ENCODE peak calls at places on chromosomes 6 and 20, in six cellular contexts. One of them, this sample, is unnamed.

GRCh38 chr6:35264550-35265274 is 5.2 kb downstream of the ZNF76 start:
- DNase-seq in SK-N-MC: no peak
- DNase-seq in HuH-7.5: no peak
- DNase-seq in GM19239: no peak
- DNase-seq in HS-27A: no peak
- DNase-seq in stimulated activated CD8-positive, alpha-beta memory T cell treated with anti-CD3 and anti-CD28 coated beads, Interleukin-15, amount 100 ng/mL, for 24 hours: no peak
- DNase-seq in this sample: no peak

GRCh38 chr6:31762878-31763616 is 591 bp downstream of the SAPCD1 start:
- DNase-seq in SK-N-MC: no peak
- DNase-seq in HuH-7.5: no peak
- DNase-seq in stimulated activated CD8-positive, alpha-beta memory T cell treated with anti-CD3 and anti-CD28 coated beads, Interleukin-15, amount 100 ng/mL, for 24 hours: no peak
- DNase-seq in HS-27A: no peak
- DNase-seq in GM19239: no peak
- DNase-seq in this sample: no peak

GRCh38 chr20:60820918-60821317 is 431.1 kb upstream of the CDH4 start:
- DNase-seq in HuH-7.5: no peak
- DNase-seq in stimulated activated CD8-positive, alpha-beta memory T cell treated with anti-CD3 and anti-CD28 coated beads, Interleukin-15, amount 100 ng/mL, for 24 hours: no peak
- DNase-seq in GM19239: no peak
- DNase-seq in SK-N-MC: no peak
- DNase-seq in HS-27A: no peak
- DNase-seq in this sample: no peak

GRCh38 chr6:498795-499231 is 107.3 kb downstream of the IRF4 start:
- DNase-seq in stimulated activated CD8-positive, alpha-beta memory T cell treated with anti-CD3 and anti-CD28 coated beads, Interleukin-15, amount 100 ng/mL, for 24 hours: no peak
- DNase-seq in SK-N-MC: no peak
- DNase-seq in HS-27A: no peak
- DNase-seq in HuH-7.5: no peak
- DNase-seq in GM19239: peak
- DNase-seq in this sample: no peak

GRCh38 chr6:19838442-19839236 is 1.5 kb downstream of the ID4 start:
- DNase-seq in HS-27A: no peak
- DNase-seq in GM19239: no peak
- DNase-seq in stimulated activated CD8-positive, alpha-beta memory T cell treated with anti-CD3 and anti-CD28 coated beads, Interleukin-15, amount 100 ng/mL, for 24 hours: no peak
- DNase-seq in HuH-7.5: peak
- DNase-seq in SK-N-MC: no peak
- DNase-seq in this sample: peak

GRCh38 chr20:59672576-59672975 is 68.2 kb downstream of the PHACTR3 start:
- DNase-seq in HuH-7.5: no peak
- DNase-seq in stimulated activated CD8-positive, alpha-beta memory T cell treated with anti-CD3 and anti-CD28 coated beads, Interleukin-15, amount 100 ng/mL, for 24 hours: no peak
- DNase-seq in SK-N-MC: no peak
- DNase-seq in GM19239: no peak
- DNase-seq in HS-27A: no peak
- DNase-seq in this sample: no peak

GRCh38 chr6:69164564-69165252 is 529.6 kb downstream of the ADGRB3 start:
- DNase-seq in stimulated activated CD8-positive, alpha-beta memory T cell treated with anti-CD3 and anti-CD28 coated beads, Interleukin-15, amount 100 ng/mL, for 24 hours: no peak
- DNase-seq in GM19239: no peak
- DNase-seq in HuH-7.5: no peak
- DNase-seq in HS-27A: no peak
- DNase-seq in SK-N-MC: no peak
- DNase-seq in this sample: no peak

GRCh38 chr20:50333856-50334255 is 143.2 kb downstream of the CEBPB start:
- DNase-seq in stimulated activated CD8-positive, alpha-beta memory T cell treated with anti-CD3 and anti-CD28 coated beads, Interleukin-15, amount 100 ng/mL, for 24 hours: no peak
- DNase-seq in HuH-7.5: no peak
- DNase-seq in GM19239: no peak
- DNase-seq in HS-27A: peak
- DNase-seq in SK-N-MC: no peak
- DNase-seq in this sample: no peak

GRCh38 chr6:50850223-50850751 is 31.6 kb downstream of the TFAP2B start:
- DNase-seq in HuH-7.5: peak
- DNase-seq in stimulated activated CD8-positive, alpha-beta memory T cell treated with anti-CD3 and anti-CD28 coated beads, Interleukin-15, amount 100 ng/mL, for 24 hours: no peak
- DNase-seq in SK-N-MC: no peak
- DNase-seq in HS-27A: no peak
- DNase-seq in GM19239: no peak
- DNase-seq in this sample: peak

GRCh38 chr6:148296746-148297145 is 45.9 kb upstream of the SASH1 start:
- DNase-seq in SK-N-MC: no peak
- DNase-seq in HS-27A: no peak
- DNase-seq in stimulated activated CD8-positive, alpha-beta memory T cell treated with anti-CD3 and anti-CD28 coated beads, Interleukin-15, amount 100 ng/mL, for 24 hours: no peak
- DNase-seq in HuH-7.5: no peak
- DNase-seq in GM19239: no peak
- DNase-seq in this sample: no peak

GRCh38 chr20:25020901-25021301 is 28.4 kb upstream of the APMAP start:
- DNase-seq in GM19239: no peak
- DNase-seq in stimulated activated CD8-positive, alpha-beta memory T cell treated with anti-CD3 and anti-CD28 coated beads, Interleukin-15, amount 100 ng/mL, for 24 hours: no peak
- DNase-seq in SK-N-MC: no peak
- DNase-seq in HuH-7.5: no peak
- DNase-seq in HS-27A: no peak
- DNase-seq in this sample: no peak

GRCh38 chr20:34268851-34269668 is 27.8 kb downstream of the ASIP start:
- DNase-seq in GM19239: no peak
- DNase-seq in HS-27A: no peak
- DNase-seq in HuH-7.5: no peak
- DNase-seq in stimulated activated CD8-positive, alpha-beta memory T cell treated with anti-CD3 and anti-CD28 coated beads, Interleukin-15, amount 100 ng/mL, for 24 hours: no peak
- DNase-seq in SK-N-MC: no peak
- DNase-seq in this sample: no peak

GRCh38 chr6:30881987-30882763 is 2.1 kb upstream of the DDR1 start:
- DNase-seq in HS-27A: no peak
- DNase-seq in HuH-7.5: no peak
- DNase-seq in GM19239: no peak
- DNase-seq in SK-N-MC: no peak
- DNase-seq in stimulated activated CD8-positive, alpha-beta memory T cell treated with anti-CD3 and anti-CD28 coated beads, Interleukin-15, amount 100 ng/mL, for 24 hours: no peak
- DNase-seq in this sample: peak

GRCh38 chr6:24140572-24140971 is 14.6 kb downstream of the NRSN1 start:
- DNase-seq in HS-27A: no peak
- DNase-seq in HuH-7.5: no peak
- DNase-seq in SK-N-MC: no peak
- DNase-seq in GM19239: no peak
- DNase-seq in stimulated activated CD8-positive, alpha-beta memory T cell treated with anti-CD3 and anti-CD28 coated beads, Interleukin-15, amount 100 ng/mL, for 24 hours: no peak
- DNase-seq in this sample: no peak

GRCh38 chr6:55964136-55964535 is 88.7 kb upstream of the BMP5 start:
- DNase-seq in stimulated activated CD8-positive, alpha-beta memory T cell treated with anti-CD3 and anti-CD28 coated beads, Interleukin-15, amount 100 ng/mL, for 24 hours: no peak
- DNase-seq in HuH-7.5: no peak
- DNase-seq in SK-N-MC: no peak
- DNase-seq in HS-27A: no peak
- DNase-seq in GM19239: no peak
- DNase-seq in this sample: no peak

GRCh38 chr6:73394577-73395354 is at the start of gene DDX43:
- DNase-seq in SK-N-MC: no peak
- DNase-seq in HuH-7.5: peak
- DNase-seq in GM19239: no peak
- DNase-seq in stimulated activated CD8-positive, alpha-beta memory T cell treated with anti-CD3 and anti-CD28 coated beads, Interleukin-15, amount 100 ng/mL, for 24 hours: no peak
- DNase-seq in HS-27A: no peak
- DNase-seq in this sample: no peak

GRCh38 chr6:156977527-156978291 is 200.5 kb downstream of the ARID1B start:
- DNase-seq in HuH-7.5: no peak
- DNase-seq in stimulated activated CD8-positive, alpha-beta memory T cell treated with anti-CD3 and anti-CD28 coated beads, Interleukin-15, amount 100 ng/mL, for 24 hours: no peak
- DNase-seq in HS-27A: no peak
- DNase-seq in GM19239: no peak
- DNase-seq in SK-N-MC: no peak
- DNase-seq in this sample: no peak

GRCh38 chr6:160573943-160574342 is 90.1 kb downstream of the LPA start:
- DNase-seq in SK-N-MC: no peak
- DNase-seq in GM19239: no peak
- DNase-seq in HuH-7.5: no peak
- DNase-seq in HS-27A: no peak
- DNase-seq in stimulated activated CD8-positive, alpha-beta memory T cell treated with anti-CD3 and anti-CD28 coated beads, Interleukin-15, amount 100 ng/mL, for 24 hours: no peak
- DNase-seq in this sample: no peak

GRCh38 chr6:42359021-42359420 is 92.7 kb downstream of the TRERF1 start:
- DNase-seq in stimulated activated CD8-positive, alpha-beta memory T cell treated with anti-CD3 and anti-CD28 coated beads, Interleukin-15, amount 100 ng/mL, for 24 hours: no peak
- DNase-seq in HuH-7.5: no peak
- DNase-seq in GM19239: no peak
- DNase-seq in HS-27A: peak
- DNase-seq in SK-N-MC: no peak
- DNase-seq in this sample: no peak

GRCh38 chr6:139372326-139373153 is 1.9 kb downstream of the CITED2 start:
- DNase-seq in stimulated activated CD8-positive, alpha-beta memory T cell treated with anti-CD3 and anti-CD28 coated beads, Interleukin-15, amount 100 ng/mL, for 24 hours: no peak
- DNase-seq in HS-27A: no peak
- DNase-seq in HuH-7.5: no peak
- DNase-seq in GM19239: no peak
- DNase-seq in SK-N-MC: no peak
- DNase-seq in this sample: no peak

GRCh38 chr6:64712606-64713005 is 994.4 kb downstream of the EYS start:
- DNase-seq in HuH-7.5: no peak
- DNase-seq in HS-27A: no peak
- DNase-seq in SK-N-MC: no peak
- DNase-seq in stimulated activated CD8-positive, alpha-beta memory T cell treated with anti-CD3 and anti-CD28 coated beads, Interleukin-15, amount 100 ng/mL, for 24 hours: no peak
- DNase-seq in GM19239: no peak
- DNase-seq in this sample: no peak

GRCh38 chr6:6220718-6221117 is 99.7 kb downstream of the F13A1 start:
- DNase-seq in HuH-7.5: no peak
- DNase-seq in HS-27A: no peak
- DNase-seq in GM19239: no peak
- DNase-seq in stimulated activated CD8-positive, alpha-beta memory T cell treated with anti-CD3 and anti-CD28 coated beads, Interleukin-15, amount 100 ng/mL, for 24 hours: no peak
- DNase-seq in SK-N-MC: no peak
- DNase-seq in this sample: no peak

GRCh38 chr20:44704551-44704971 is 10.6 kb upstream of the CCN5 start:
- DNase-seq in HS-27A: no peak
- DNase-seq in GM19239: no peak
- DNase-seq in HuH-7.5: no peak
- DNase-seq in SK-N-MC: no peak
- DNase-seq in stimulated activated CD8-positive, alpha-beta memory T cell treated with anti-CD3 and anti-CD28 coated beads, Interleukin-15, amount 100 ng/mL, for 24 hours: no peak
- DNase-seq in this sample: no peak

GRCh38 chr6:100657678-100658330 is 193.1 kb upstream of the SIM1 start:
- DNase-seq in HuH-7.5: no peak
- DNase-seq in GM19239: no peak
- DNase-seq in SK-N-MC: no peak
- DNase-seq in stimulated activated CD8-positive, alpha-beta memory T cell treated with anti-CD3 and anti-CD28 coated beads, Interleukin-15, amount 100 ng/mL, for 24 hours: no peak
- DNase-seq in HS-27A: no peak
- DNase-seq in this sample: no peak

GRCh38 chr6:23532227-23532626 is 593.8 kb upstream of the NRSN1 start:
- DNase-seq in HuH-7.5: no peak
- DNase-seq in HS-27A: no peak
- DNase-seq in GM19239: no peak
- DNase-seq in SK-N-MC: no peak
- DNase-seq in stimulated activated CD8-positive, alpha-beta memory T cell treated with anti-CD3 and anti-CD28 coated beads, Interleukin-15, amount 100 ng/mL, for 24 hours: no peak
- DNase-seq in this sample: no peak

GRCh38 chr6:114040871-114041270 is 69.9 kb upstream of the HDAC2 start:
- DNase-seq in SK-N-MC: peak
- DNase-seq in GM19239: no peak
- DNase-seq in HuH-7.5: no peak
- DNase-seq in stimulated activated CD8-positive, alpha-beta memory T cell treated with anti-CD3 and anti-CD28 coated beads, Interleukin-15, amount 100 ng/mL, for 24 hours: no peak
- DNase-seq in HS-27A: no peak
- DNase-seq in this sample: no peak

GRCh38 chr6:35688605-35689322 is at the start of gene FKBP5:
- DNase-seq in SK-N-MC: no peak
- DNase-seq in stimulated activated CD8-positive, alpha-beta memory T cell treated with anti-CD3 and anti-CD28 coated beads, Interleukin-15, amount 100 ng/mL, for 24 hours: peak
- DNase-seq in GM19239: peak
- DNase-seq in HuH-7.5: peak
- DNase-seq in HS-27A: peak
- DNase-seq in this sample: peak

GRCh38 chr6:118648866-118649554 is 2.4 kb downstream of the CEP85L start:
- DNase-seq in HuH-7.5: no peak
- DNase-seq in stimulated activated CD8-positive, alpha-beta memory T cell treated with anti-CD3 and anti-CD28 coated beads, Interleukin-15, amount 100 ng/mL, for 24 hours: no peak
- DNase-seq in SK-N-MC: no peak
- DNase-seq in GM19239: no peak
- DNase-seq in HS-27A: no peak
- DNase-seq in this sample: no peak

GRCh38 chr6:5084192-5084786 is 852 bp upstream of the PPP1R3G start:
- DNase-seq in HS-27A: no peak
- DNase-seq in GM19239: no peak
- DNase-seq in HuH-7.5: no peak
- DNase-seq in SK-N-MC: no peak
- DNase-seq in stimulated activated CD8-positive, alpha-beta memory T cell treated with anti-CD3 and anti-CD28 coated beads, Interleukin-15, amount 100 ng/mL, for 24 hours: no peak
- DNase-seq in this sample: no peak

GRCh38 chr6:131041814-131042213 is 21.2 kb downstream of the EPB41L2 start:
- DNase-seq in GM19239: no peak
- DNase-seq in SK-N-MC: no peak
- DNase-seq in HS-27A: no peak
- DNase-seq in HuH-7.5: no peak
- DNase-seq in stimulated activated CD8-positive, alpha-beta memory T cell treated with anti-CD3 and anti-CD28 coated beads, Interleukin-15, amount 100 ng/mL, for 24 hours: no peak
- DNase-seq in this sample: no peak

GRCh38 chr6:169340395-169340794 is 86.7 kb upstream of the THBS2 start:
- DNase-seq in SK-N-MC: no peak
- DNase-seq in HuH-7.5: no peak
- DNase-seq in HS-27A: no peak
- DNase-seq in stimulated activated CD8-positive, alpha-beta memory T cell treated with anti-CD3 and anti-CD28 coated beads, Interleukin-15, amount 100 ng/mL, for 24 hours: no peak
- DNase-seq in GM19239: no peak
- DNase-seq in this sample: no peak

GRCh38 chr20:46206025-46206424 is 87.9 kb downstream of the CD40 start:
- DNase-seq in stimulated activated CD8-positive, alpha-beta memory T cell treated with anti-CD3 and anti-CD28 coated beads, Interleukin-15, amount 100 ng/mL, for 24 hours: no peak
- DNase-seq in SK-N-MC: no peak
- DNase-seq in GM19239: no peak
- DNase-seq in HuH-7.5: no peak
- DNase-seq in HS-27A: peak
- DNase-seq in this sample: no peak

GRCh38 chr6:35668708-35669440 is 19.8 kb downstream of the FKBP5 start:
- DNase-seq in SK-N-MC: peak
- DNase-seq in stimulated activated CD8-positive, alpha-beta memory T cell treated with anti-CD3 and anti-CD28 coated beads, Interleukin-15, amount 100 ng/mL, for 24 hours: no peak
- DNase-seq in GM19239: no peak
- DNase-seq in HuH-7.5: no peak
- DNase-seq in HS-27A: no peak
- DNase-seq in this sample: no peak

GRCh38 chr20:47576516-47577033 is 74.9 kb downstream of the NCOA3 start:
- DNase-seq in HuH-7.5: peak
- DNase-seq in SK-N-MC: no peak
- DNase-seq in stimulated activated CD8-positive, alpha-beta memory T cell treated with anti-CD3 and anti-CD28 coated beads, Interleukin-15, amount 100 ng/mL, for 24 hours: no peak
- DNase-seq in GM19239: peak
- DNase-seq in HS-27A: no peak
- DNase-seq in this sample: peak

GRCh38 chr6:116190550-116190949 is 63.3 kb downstream of the TSPYL4 start:
- DNase-seq in HS-27A: no peak
- DNase-seq in HuH-7.5: no peak
- DNase-seq in stimulated activated CD8-positive, alpha-beta memory T cell treated with anti-CD3 and anti-CD28 coated beads, Interleukin-15, amount 100 ng/mL, for 24 hours: no peak
- DNase-seq in GM19239: no peak
- DNase-seq in SK-N-MC: no peak
- DNase-seq in this sample: no peak

GRCh38 chr20:62742550-62742949 is 33.9 kb downstream of the NTSR1 start:
- DNase-seq in HS-27A: no peak
- DNase-seq in stimulated activated CD8-positive, alpha-beta memory T cell treated with anti-CD3 and anti-CD28 coated beads, Interleukin-15, amount 100 ng/mL, for 24 hours: no peak
- DNase-seq in SK-N-MC: no peak
- DNase-seq in GM19239: no peak
- DNase-seq in HuH-7.5: no peak
- DNase-seq in this sample: no peak

GRCh38 chr6:112563368-112563767 is 216.2 kb downstream of the RFPL4B start:
- DNase-seq in GM19239: no peak
- DNase-seq in HuH-7.5: peak
- DNase-seq in SK-N-MC: no peak
- DNase-seq in HS-27A: peak
- DNase-seq in stimulated activated CD8-positive, alpha-beta memory T cell treated with anti-CD3 and anti-CD28 coated beads, Interleukin-15, amount 100 ng/mL, for 24 hours: no peak
- DNase-seq in this sample: no peak

GRCh38 chr6:77292564-77293546 is 170.4 kb downstream of the HTR1B start:
- DNase-seq in HS-27A: peak
- DNase-seq in stimulated activated CD8-positive, alpha-beta memory T cell treated with anti-CD3 and anti-CD28 coated beads, Interleukin-15, amount 100 ng/mL, for 24 hours: no peak
- DNase-seq in HuH-7.5: no peak
- DNase-seq in SK-N-MC: peak
- DNase-seq in GM19239: no peak
- DNase-seq in this sample: no peak